ENCODE peak calls at places on chromosomes 5 and 9, in nine cellular contexts. A is GM12878; B is stimulated activated CD4-positive, alpha-beta T cell treated with anti-CD3 and anti-CD28 coated beads, TNF-alpha, amount 100 ng/mL, for 1 hour; X is KBM-7; Z is fibroblast of the conjunctiva; F is breast epithelium; R is activated T-cell treated with anti-CD3 and anti-CD28 coated beads for 48 hours; O is stimulated activated CD8-positive, alpha-beta memory T cell treated with anti-CD3 and anti-CD28 coated beads, Interleukin-12 subunit alpha, Interleukin-12 subunit beta, amount 100 ng/mL, for 4 hours; N is Right ventricle myocardium inferior. V is an unnamed sample.

GRCh38 chr5:163460562-163461176 is at the start of gene HMMR:
- DNase-seq in A (no peak), B (no peak), X (no peak), Z (no peak), F (no peak), R (no peak), O (no peak), N (no peak), V (no peak)

GRCh38 chr9:127004946-127005769 is 90.6 kb downstream of the RALGPS1 start:
- DNase-seq in A (peak), B (peak), X (no peak), Z (no peak), F (no peak), R (peak), O (peak), N (no peak), V (peak)

GRCh38 chr9:121635300-121635699 is 16.1 kb upstream of the DAB2IP start:
- DNase-seq in A (no peak), B (no peak), X (no peak), Z (no peak), F (no peak), R (no peak), O (no peak), N (no peak), V (no peak)

GRCh38 chr9:112065781-112066606 is 109.1 kb downstream of the SUSD1 start:
- DNase-seq in A (no peak), B (no peak), X (no peak), Z (no peak), F (peak), R (no peak), O (no peak), N (peak), V (peak)

GRCh38 chr5:64619609-64620008 is 70.7 kb upstream of the SHISAL2B start:
- DNase-seq in A (no peak), B (no peak), X (no peak), Z (no peak), F (no peak), R (no peak), O (no peak), N (no peak), V (no peak)

GRCh38 chr5:2780421-2781171 is 29.1 kb upstream of the IRX2 start:
- DNase-seq in A (no peak), B (no peak), X (no peak), Z (no peak), F (peak), R (no peak), O (no peak), N (no peak), V (no peak)

GRCh38 chr5:107675201-107675600 is 4.5 kb upstream of the EFNA5 start:
- DNase-seq in A (no peak), B (no peak), X (no peak), Z (no peak), F (no peak), R (no peak), O (no peak), N (no peak), V (no peak)

GRCh38 chr9:4550777-4551476 is 60.7 kb downstream of the SLC1A1 start:
- DNase-seq in A (no peak), B (no peak), X (no peak), Z (no peak), F (no peak), R (no peak), O (no peak), N (no peak), V (peak)

GRCh38 chr5:103624748-103625147 is 62.2 kb upstream of the NUDT12 start:
- DNase-seq in A (no peak), B (no peak), X (no peak), Z (peak), F (no peak), R (no peak), O (no peak), N (no peak), V (peak)